ENCODE peak calls at places on chromosome 10, in eight cellular contexts. One of them, this sample, is unnamed.

GRCh38 chr10:125411724-125412123 is 251.4 kb upstream of the CTBP2 start:
- DNase-seq in coronary artery: no peak
- DNase-seq in upper lobe of right lung: no peak
- DNase-seq in heart right ventricle: no peak
- DNase-seq in neural progenitor cell: no peak
- DNase-seq in A549: no peak
- DNase-seq in transverse colon: no peak
- DNase-seq in colonic mucosa: no peak
- DNase-seq in this sample: peak

GRCh38 chr10:124974131-124974530 is 32.2 kb downstream of the ZRANB1 start:
- DNase-seq in A549: no peak
- DNase-seq in colonic mucosa: no peak
- DNase-seq in heart right ventricle: no peak
- DNase-seq in upper lobe of right lung: no peak
- DNase-seq in neural progenitor cell: no peak
- DNase-seq in coronary artery: no peak
- DNase-seq in transverse colon: no peak
- DNase-seq in this sample: no peak

GRCh38 chr10:121323448-121323847 is 274.8 kb downstream of the FGFR2 start:
- DNase-seq in heart right ventricle: no peak
- DNase-seq in A549: no peak
- DNase-seq in colonic mucosa: no peak
- DNase-seq in transverse colon: no peak
- DNase-seq in neural progenitor cell: no peak
- DNase-seq in upper lobe of right lung: no peak
- DNase-seq in coronary artery: no peak
- DNase-seq in this sample: no peak

GRCh38 chr10:32995751-32996150 is 37.7 kb upstream of the ITGB1 start:
- DNase-seq in coronary artery: no peak
- DNase-seq in upper lobe of right lung: no peak
- DNase-seq in colonic mucosa: no peak
- DNase-seq in transverse colon: no peak
- DNase-seq in heart right ventricle: no peak
- DNase-seq in neural progenitor cell: no peak
- DNase-seq in A549: no peak
- DNase-seq in this sample: no peak

GRCh38 chr10:29656451-29656992 is 21.8 kb upstream of the SVIL start:
- DNase-seq in colonic mucosa: no peak
- DNase-seq in coronary artery: no peak
- DNase-seq in transverse colon: no peak
- DNase-seq in heart right ventricle: no peak
- DNase-seq in neural progenitor cell: no peak
- DNase-seq in A549: no peak
- DNase-seq in upper lobe of right lung: no peak
- DNase-seq in this sample: no peak

GRCh38 chr10:68560916-68561691 is 967 bp downstream of the TET1 start:
- DNase-seq in colonic mucosa: no peak
- DNase-seq in coronary artery: no peak
- DNase-seq in upper lobe of right lung: no peak
- DNase-seq in transverse colon: peak
- DNase-seq in heart right ventricle: peak
- DNase-seq in A549: no peak
- DNase-seq in neural progenitor cell: peak
- DNase-seq in this sample: peak

GRCh38 chr10:103888113-103888841 is 29.7 kb downstream of the STN1 start:
- DNase-seq in colonic mucosa: peak
- DNase-seq in upper lobe of right lung: peak
- DNase-seq in heart right ventricle: peak
- DNase-seq in neural progenitor cell: no peak
- DNase-seq in transverse colon: peak
- DNase-seq in coronary artery: peak
- DNase-seq in A549: peak
- DNase-seq in this sample: peak

GRCh38 chr10:98384531-98385133 is 30.4 kb downstream of the PYROXD2 start:
- DNase-seq in A549: no peak
- DNase-seq in transverse colon: no peak
- DNase-seq in upper lobe of right lung: no peak
- DNase-seq in neural progenitor cell: no peak
- DNase-seq in heart right ventricle: no peak
- DNase-seq in coronary artery: no peak
- DNase-seq in colonic mucosa: no peak
- DNase-seq in this sample: no peak

GRCh38 chr10:13086051-13086450 is 13.9 kb upstream of the OPTN start:
- DNase-seq in coronary artery: no peak
- DNase-seq in neural progenitor cell: no peak
- DNase-seq in colonic mucosa: no peak
- DNase-seq in heart right ventricle: no peak
- DNase-seq in transverse colon: no peak
- DNase-seq in upper lobe of right lung: no peak
- DNase-seq in A549: no peak
- DNase-seq in this sample: no peak

GRCh38 chr10:88996927-88997326 is 6.3 kb downstream of the FAS start:
- DNase-seq in A549: no peak
- DNase-seq in heart right ventricle: no peak
- DNase-seq in neural progenitor cell: no peak
- DNase-seq in coronary artery: no peak
- DNase-seq in upper lobe of right lung: no peak
- DNase-seq in transverse colon: no peak
- DNase-seq in colonic mucosa: no peak
- DNase-seq in this sample: no peak

GRCh38 chr10:69895759-69896158 is 94.1 kb downstream of the COL13A1 start:
- DNase-seq in neural progenitor cell: no peak
- DNase-seq in colonic mucosa: no peak
- DNase-seq in A549: no peak
- DNase-seq in heart right ventricle: no peak
- DNase-seq in upper lobe of right lung: no peak
- DNase-seq in transverse colon: no peak
- DNase-seq in coronary artery: no peak
- DNase-seq in this sample: peak

GRCh38 chr10:11243425-11244222 is 226.0 kb downstream of the CELF2 start:
- DNase-seq in coronary artery: no peak
- DNase-seq in transverse colon: no peak
- DNase-seq in heart right ventricle: no peak
- DNase-seq in neural progenitor cell: no peak
- DNase-seq in A549: no peak
- DNase-seq in upper lobe of right lung: no peak
- DNase-seq in colonic mucosa: no peak
- DNase-seq in this sample: peak

GRCh38 chr10:29324220-29324831 is 35.5 kb downstream of the LYZL1 start:
- DNase-seq in heart right ventricle: no peak
- DNase-seq in upper lobe of right lung: no peak
- DNase-seq in coronary artery: no peak
- DNase-seq in transverse colon: no peak
- DNase-seq in colonic mucosa: no peak
- DNase-seq in A549: no peak
- DNase-seq in neural progenitor cell: no peak
- DNase-seq in this sample: no peak

GRCh38 chr10:42753507-42754154 is 29.0 kb upstream of the BMS1 start:
- DNase-seq in heart right ventricle: no peak
- DNase-seq in A549: peak
- DNase-seq in upper lobe of right lung: no peak
- DNase-seq in transverse colon: no peak
- DNase-seq in coronary artery: no peak
- DNase-seq in neural progenitor cell: peak
- DNase-seq in colonic mucosa: peak
- DNase-seq in this sample: no peak

GRCh38 chr10:133163889-133164815 is 4.1 kb downstream of the KNDC1 start:
- DNase-seq in coronary artery: no peak
- DNase-seq in heart right ventricle: no peak
- DNase-seq in transverse colon: peak
- DNase-seq in A549: no peak
- DNase-seq in upper lobe of right lung: peak
- DNase-seq in colonic mucosa: no peak
- DNase-seq in neural progenitor cell: no peak
- DNase-seq in this sample: no peak

GRCh38 chr10:11082551-11082950 is 64.9 kb downstream of the CELF2 start:
- DNase-seq in A549: no peak
- DNase-seq in heart right ventricle: no peak
- DNase-seq in upper lobe of right lung: no peak
- DNase-seq in neural progenitor cell: no peak
- DNase-seq in colonic mucosa: no peak
- DNase-seq in coronary artery: no peak
- DNase-seq in transverse colon: no peak
- DNase-seq in this sample: peak

GRCh38 chr10:77195101-77195500 is 442.5 kb downstream of the KCNMA1 start:
- DNase-seq in coronary artery: no peak
- DNase-seq in neural progenitor cell: no peak
- DNase-seq in heart right ventricle: no peak
- DNase-seq in A549: peak
- DNase-seq in colonic mucosa: no peak
- DNase-seq in transverse colon: no peak
- DNase-seq in upper lobe of right lung: no peak
- DNase-seq in this sample: peak

GRCh38 chr10:131660427-131660826 is 240.4 kb upstream of the PPP2R2D start:
- DNase-seq in transverse colon: no peak
- DNase-seq in neural progenitor cell: no peak
- DNase-seq in A549: no peak
- DNase-seq in colonic mucosa: no peak
- DNase-seq in heart right ventricle: no peak
- DNase-seq in coronary artery: no peak
- DNase-seq in upper lobe of right lung: peak
- DNase-seq in this sample: no peak

GRCh38 chr10:131662851-131663250 is 238.0 kb upstream of the PPP2R2D start:
- DNase-seq in heart right ventricle: no peak
- DNase-seq in colonic mucosa: no peak
- DNase-seq in A549: no peak
- DNase-seq in neural progenitor cell: no peak
- DNase-seq in upper lobe of right lung: peak
- DNase-seq in coronary artery: no peak
- DNase-seq in transverse colon: no peak
- DNase-seq in this sample: no peak

GRCh38 chr10:131666091-131666490 is 234.7 kb upstream of the PPP2R2D start:
- DNase-seq in coronary artery: no peak
- DNase-seq in colonic mucosa: no peak
- DNase-seq in transverse colon: no peak
- DNase-seq in heart right ventricle: no peak
- DNase-seq in neural progenitor cell: no peak
- DNase-seq in upper lobe of right lung: no peak
- DNase-seq in A549: no peak
- DNase-seq in this sample: no peak

GRCh38 chr10:131667047-131667446 is 233.8 kb upstream of the PPP2R2D start:
- DNase-seq in transverse colon: no peak
- DNase-seq in neural progenitor cell: no peak
- DNase-seq in upper lobe of right lung: peak
- DNase-seq in coronary artery: no peak
- DNase-seq in colonic mucosa: no peak
- DNase-seq in A549: no peak
- DNase-seq in heart right ventricle: no peak
- DNase-seq in this sample: no peak

GRCh38 chr10:131663411-131663810 is 237.4 kb upstream of the PPP2R2D start:
- DNase-seq in A549: no peak
- DNase-seq in heart right ventricle: no peak
- DNase-seq in transverse colon: no peak
- DNase-seq in neural progenitor cell: no peak
- DNase-seq in upper lobe of right lung: peak
- DNase-seq in colonic mucosa: no peak
- DNase-seq in coronary artery: no peak
- DNase-seq in this sample: no peak
- H3K4me3 ChIP-seq in A549: no peak
- H3K4me3 ChIP-seq in heart right ventricle: no peak
- H3K4me3 ChIP-seq in transverse colon: no peak
- H3K4me3 ChIP-seq in neural progenitor cell: no peak
- H3K4me3 ChIP-seq in upper lobe of right lung: no peak
- H3K4me3 ChIP-seq in colonic mucosa: no peak
- H3K4me3 ChIP-seq in coronary artery: no peak
- H3K4me3 ChIP-seq in this sample: no peak

DNA sequence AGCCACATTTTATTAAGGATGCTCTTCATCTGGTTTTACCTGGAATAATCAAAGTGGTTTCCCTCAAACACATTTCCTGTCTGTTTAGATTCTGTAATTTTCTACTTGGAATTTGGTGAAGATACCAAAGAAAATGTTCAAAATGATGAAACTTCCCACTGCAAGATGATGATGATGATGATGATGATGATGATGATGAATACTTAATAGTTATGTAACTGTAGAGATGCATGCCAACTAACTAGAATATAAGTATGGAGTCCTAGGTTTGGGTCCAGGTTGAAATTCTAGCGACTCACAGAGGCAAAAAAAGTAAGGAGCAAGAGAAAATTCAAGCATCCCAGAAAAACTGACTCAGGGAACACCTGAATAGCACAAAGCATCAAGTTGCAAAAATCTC is 104.0 kb upstream of the KIAA1217 start:
- DNase-seq in neural progenitor cell: no peak
- DNase-seq in A549: no peak
- DNase-seq in heart right ventricle: no peak
- DNase-seq in upper lobe of right lung: no peak
- DNase-seq in colonic mucosa: no peak
- DNase-seq in coronary artery: no peak
- DNase-seq in transverse colon: no peak
- DNase-seq in this sample: no peak
- TF ChIP-seq CTCF in neural progenitor cell: no peak
- TF ChIP-seq CTCF in A549: no peak
- TF ChIP-seq CTCF in heart right ventricle: no peak
- TF ChIP-seq CTCF in upper lobe of right lung: no peak
- TF ChIP-seq CTCF in colonic mucosa: no peak
- TF ChIP-seq CTCF in coronary artery: no peak
- TF ChIP-seq CTCF in transverse colon: no peak
- TF ChIP-seq CTCF in this sample: no peak

DNA sequence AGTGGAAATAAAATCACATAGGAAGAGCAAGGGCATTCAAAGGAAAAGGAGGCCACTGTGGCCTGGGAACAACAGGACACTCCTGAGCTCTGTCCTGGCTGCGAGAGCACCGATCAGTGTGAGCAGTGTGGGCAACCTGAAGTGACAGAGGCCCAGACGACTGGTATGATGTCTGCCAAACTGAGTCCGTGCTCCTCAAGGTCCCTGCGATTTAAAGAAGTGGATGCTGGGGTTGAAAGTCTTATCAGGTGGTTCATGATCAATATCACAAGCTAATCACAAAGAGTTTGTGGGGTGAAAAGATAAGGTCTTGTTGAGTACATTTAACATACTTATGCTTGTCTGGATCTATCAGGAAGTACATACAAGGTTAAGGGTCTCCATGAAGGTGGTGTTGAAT is 176.5 kb downstream of the ZNF438 start:
- DNase-seq in transverse colon: no peak
- DNase-seq in A549: no peak
- DNase-seq in colonic mucosa: no peak
- DNase-seq in upper lobe of right lung: no peak
- DNase-seq in coronary artery: no peak
- DNase-seq in heart right ventricle: no peak
- DNase-seq in neural progenitor cell: no peak
- DNase-seq in this sample: no peak
- H3K4me3 ChIP-seq in transverse colon: no peak
- H3K4me3 ChIP-seq in A549: no peak
- H3K4me3 ChIP-seq in colonic mucosa: no peak
- H3K4me3 ChIP-seq in upper lobe of right lung: no peak
- H3K4me3 ChIP-seq in coronary artery: no peak
- H3K4me3 ChIP-seq in heart right ventricle: no peak
- H3K4me3 ChIP-seq in neural progenitor cell: no peak
- H3K4me3 ChIP-seq in this sample: no peak

DNA sequence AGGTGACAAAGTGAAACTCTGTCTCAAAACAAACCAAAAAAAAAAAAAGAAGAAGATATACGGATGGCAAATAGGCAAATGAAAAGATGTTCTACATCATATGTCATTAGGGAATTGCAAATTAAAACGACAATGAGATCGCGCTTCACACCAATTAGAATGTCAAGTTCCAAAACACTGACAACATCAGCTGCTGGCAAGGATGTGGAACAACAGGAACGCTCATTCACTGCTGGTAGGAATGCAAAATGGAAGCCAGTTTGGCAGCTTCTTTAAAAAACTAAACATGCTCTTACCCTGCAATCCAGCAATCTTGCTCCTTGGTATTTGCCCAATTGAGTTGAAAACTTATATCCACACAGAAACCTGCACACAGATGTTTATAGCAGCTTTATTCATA is 34.8 kb downstream of the CALML5 start:
- DNase-seq in neural progenitor cell: no peak
- DNase-seq in A549: no peak
- DNase-seq in transverse colon: no peak
- DNase-seq in colonic mucosa: peak
- DNase-seq in upper lobe of right lung: no peak
- DNase-seq in heart right ventricle: no peak
- DNase-seq in coronary artery: no peak
- DNase-seq in this sample: no peak
- TF ChIP-seq CTCF in neural progenitor cell: no peak
- TF ChIP-seq CTCF in A549: no peak
- TF ChIP-seq CTCF in transverse colon: no peak
- TF ChIP-seq CTCF in colonic mucosa: no peak
- TF ChIP-seq CTCF in upper lobe of right lung: no peak
- TF ChIP-seq CTCF in heart right ventricle: no peak
- TF ChIP-seq CTCF in coronary artery: no peak
- TF ChIP-seq CTCF in this sample: no peak

This sample was measured in fibroblast of the aortic adventitia.